ENCODE peak calls at places on chromosomes 13 and 19, in seven cellular contexts. G is adrenal gland, U is tibial nerve, A is uterus, P is A549, F is heart left ventricle, Y is IMR-90. K is an unnamed sample.
A peak's percentile ranks its signal among the peaks of the same experiment; 100 is the strongest.

GRCh38 chr19:21593008-21593427 is 87.6 kb downstream of the ZNF429 start:
- DNase-seq in G (no peak), U (no peak), A (no peak), P (no peak), F (no peak), Y (no peak), K (no peak)

GRCh38 chr19:12792048-12792852 is 964 bp downstream of the JUNB start:
- DNase-seq in G (peak; percentile 82), U (no peak), A (peak; percentile 61), P (no peak), F (peak; percentile 87), Y (peak; percentile 55), K (no peak)

GRCh38 chr19:33496496-33496895 is 25.1 kb downstream of the PEPD start:
- DNase-seq in G (no peak), U (no peak), A (no peak), P (no peak), F (no peak), Y (no peak), K (no peak)

GRCh38 chr13:39415403-39415802 is 187.6 kb downstream of the LHFPL6 start:
- DNase-seq in G (peak; percentile 54), U (no peak), A (peak; percentile 39), P (no peak), F (peak; percentile 68), Y (peak; percentile 43), K (no peak)

GRCh38 chr13:43014162-43014561 is 9.2 kb upstream of the DNAJC15 start:
- DNase-seq in G (no peak), U (no peak), A (no peak), P (no peak), F (no peak), Y (no peak), K (no peak)

GRCh38 chr19:35306473-35307246 is 14.7 kb downstream of the MAG start:
- DNase-seq in G (no peak), U (no peak), A (no peak), P (peak; percentile 75), F (peak; percentile 27), Y (no peak), K (no peak)

GRCh38 chr19:58522709-58523108 is 3.1 kb upstream of the ZBTB45 start:
- DNase-seq in G (no peak), U (no peak), A (no peak), P (no peak), F (no peak), Y (no peak), K (no peak)

GRCh38 chr13:89343165-89343564 is 1672.0 kb downstream of the SLITRK5 start:
- DNase-seq in G (no peak), U (no peak), A (no peak), P (no peak), F (no peak), Y (no peak), K (no peak)

GRCh38 chr19:40754611-40755247 is 3.7 kb downstream of the SNRPA start:
- DNase-seq in G (peak; percentile 56), U (no peak), A (no peak), P (no peak), F (no peak), Y (peak; percentile 19), K (no peak)

GRCh38 chr19:45474941-45475516 is 7.2 kb downstream of the FOSB start:
- DNase-seq in G (no peak), U (no peak), A (no peak), P (no peak), F (no peak), Y (peak; percentile 29), K (no peak)

GRCh38 chr13:27437126-27437525 is 12.7 kb downstream of the GTF3A start:
- DNase-seq in G (no peak), U (no peak), A (no peak), P (no peak), F (no peak), Y (no peak), K (no peak)

GRCh38 chr13:36673838-36674326 is at the start of gene SERTM1:
- DNase-seq in G (no peak), U (no peak), A (peak; percentile 74), P (no peak), F (peak; percentile 71), Y (no peak), K (no peak)

GRCh38 chr19:11379857-11380350 is 4.2 kb downstream of the EPOR start:
- DNase-seq in G (no peak), U (no peak), A (no peak), P (no peak), F (no peak), Y (no peak), K (no peak)

GRCh38 chr19:11377237-11377636 is 2.8 kb downstream of the SWSAP1 start:
- DNase-seq in G (peak; percentile 80), U (no peak), A (peak; percentile 64), P (peak; percentile 46), F (no peak), Y (peak; percentile 94), K (no peak)

GRCh38 chr19:11377756-11378155 is 3.3 kb downstream of the SWSAP1 start:
- DNase-seq in G (no peak), U (no peak), A (no peak), P (no peak), F (no peak), Y (peak; percentile 37), K (no peak)

GRCh38 chr19:11380653-11381534 is 3.2 kb downstream of the EPOR start:
- DNase-seq in G (peak; percentile 97), U (peak; percentile 92), A (peak; percentile 97), P (peak; percentile 98), F (peak; percentile 95), Y (peak; percentile 93), K (peak; percentile 99)

DNA sequence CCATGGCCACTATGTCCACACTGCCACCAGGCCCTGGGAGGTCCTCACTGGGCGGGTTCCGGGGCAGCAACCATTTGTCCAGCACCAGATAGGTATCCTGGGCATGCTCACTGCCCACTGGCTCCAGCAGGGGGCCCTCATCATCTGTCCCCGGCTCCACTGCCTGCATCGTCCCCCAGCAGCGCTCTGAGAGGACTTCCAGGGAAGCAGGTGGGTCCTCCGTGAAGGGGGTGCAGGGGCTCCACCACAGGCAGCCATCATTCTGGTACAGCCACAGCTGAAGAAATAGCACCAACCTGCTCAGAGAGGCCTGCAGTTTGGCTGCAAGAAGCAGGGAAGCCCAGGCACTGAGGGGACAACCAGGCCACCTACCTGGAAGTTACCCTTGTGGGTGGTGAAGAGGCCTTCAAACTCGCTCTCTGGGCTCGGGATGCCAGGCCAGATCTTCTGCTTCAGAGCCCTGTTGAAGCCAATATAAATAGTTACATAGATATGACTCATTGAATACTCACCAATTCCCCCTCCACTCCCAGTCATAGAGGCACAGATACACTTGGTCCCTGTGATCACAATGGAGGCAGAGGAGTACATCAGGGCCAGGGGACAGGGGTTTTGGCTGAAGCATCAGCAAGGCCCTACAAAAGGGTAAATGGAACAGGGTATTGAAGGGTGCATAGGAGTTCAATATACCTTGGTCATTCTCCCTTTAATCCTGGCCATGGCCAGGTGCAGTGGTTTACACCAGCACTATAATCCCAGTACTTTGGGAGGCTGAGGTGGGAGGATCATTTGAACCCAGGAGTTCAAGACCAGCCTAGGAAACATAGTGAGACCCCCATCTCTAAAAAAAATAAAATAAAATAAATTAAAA is 4.1 kb downstream of the SWSAP1 start:
- DNase-seq in G (peak; percentile 62), U (no peak), A (no peak), P (peak; percentile 62), F (no peak), Y (peak; percentile 89), K (no peak)
- TF ChIP-seq POLR2A in G (peak; percentile 54), U (no peak), A (no peak), P (no peak), F (no peak), Y (no peak), K (no peak)

GRCh38 chr19:41905273-41906002 is 22.5 kb downstream of the ARHGEF1 start:
- DNase-seq in G (no peak), U (no peak), A (no peak), P (no peak), F (no peak), Y (no peak), K (no peak)

GRCh38 chr19:41902594-41902993 is 19.6 kb downstream of the ARHGEF1 start:
- DNase-seq in G (no peak), U (no peak), A (no peak), P (no peak), F (no peak), Y (no peak), K (no peak)

GRCh38 chr19:41906271-41906670 is 22.0 kb downstream of the ERFL start:
- DNase-seq in G (no peak), U (no peak), A (no peak), P (no peak), F (no peak), Y (no peak), K (no peak)

GRCh38 chr19:41903161-41903953 is 20.4 kb downstream of the ARHGEF1 start:
- DNase-seq in G (no peak), U (no peak), A (no peak), P (no peak), F (no peak), Y (no peak), K (no peak)

GRCh38 chr19:41904118-41904870 is 21.3 kb downstream of the ARHGEF1 start:
- DNase-seq in G (no peak), U (no peak), A (no peak), P (peak; percentile 79), F (no peak), Y (no peak), K (no peak)
- H3K27ac ChIP-seq in G (no peak overlapping the region), U (no peak overlapping the region), A (no peak overlapping the region), P (peak overlapping the region; percentile 42), F (no peak overlapping the region), Y (no peak overlapping the region), K (no peak overlapping the region)

GRCh38 chr19:1489463-1489971 is 633 bp downstream of the PCSK4 start:
- DNase-seq in G (no peak), U (no peak), A (no peak), P (no peak), F (peak; percentile 68), Y (no peak), K (no peak)

GRCh38 chr19:1491114-1491848 is at the start of gene REEP6:
- DNase-seq in G (no peak), U (no peak), A (no peak), P (no peak), F (peak; percentile 68), Y (no peak), K (no peak)

GRCh38 chr19:1490020-1490310 is 185 bp downstream of the PCSK4 start:
- DNase-seq in G (no peak), U (no peak), A (no peak), P (no peak), F (no peak), Y (no peak), K (no peak)

GRCh38 chr19:1491849-1492170 is 829 bp downstream of the REEP6 start:
- DNase-seq in G (peak; percentile 58), U (no peak), A (no peak), P (no peak), F (no peak), Y (no peak), K (no peak)

GRCh38 chr19:1490311-1491113 is at the start of gene PCSK4:
- DNase-seq in G (peak; percentile 99), U (peak; percentile 98), A (peak; percentile 99), P (peak; percentile 85), F (peak; percentile 99), Y (peak; percentile 98), K (peak; percentile 100)
- TF ChIP-seq POLR2A in G (no peak), U (no peak), A (peak; percentile 40), P (peak; percentile 28), F (no peak), Y (no peak), K (no peak)

DNA sequence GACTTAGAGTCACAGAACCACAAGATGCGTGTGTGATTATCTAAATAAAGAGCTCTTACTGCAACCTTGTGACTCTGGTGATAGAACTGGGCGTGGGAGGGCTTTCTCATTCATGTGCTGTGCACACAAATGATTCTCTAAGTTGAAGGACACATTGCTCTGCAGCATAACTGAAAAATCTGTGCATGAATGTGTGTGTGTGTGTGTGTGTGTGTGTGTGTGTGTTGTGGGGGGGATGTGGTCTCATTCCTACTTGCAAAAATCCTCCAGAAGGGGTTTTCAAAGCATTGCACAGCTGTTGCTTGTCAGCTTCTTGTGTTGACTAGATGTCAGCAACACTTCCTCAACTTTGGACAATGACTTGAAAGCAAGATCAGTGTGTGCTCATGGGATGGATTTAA is 22.4 kb downstream of the LRCH1 start:
- DNase-seq in G (no peak), U (no peak), A (no peak), P (no peak), F (no peak), Y (peak; percentile 89), K (no peak)
- H3K27ac ChIP-seq in G (no peak overlapping the region), U (no peak overlapping the region), A (no peak overlapping the region), P (no peak overlapping the region), F (no peak overlapping the region), Y (no peak overlapping the region), K (peak overlapping the region; percentile 63)